ENCODE peak calls at places on chromosomes 16 and 17, in seven cellular contexts. D is AG04449, K is natural killer cell, X is neural progenitor cell, R is epithelial cell of proximal tubule, E is substantia nigra, Y is GM04504. S is an unnamed sample.

GRCh38 chr16:84759061-84759460 is 59.3 kb downstream of the USP10 start:
- DNase-seq in Y (no peak), E (no peak), X (no peak), R (no peak), K (no peak), D (no peak), S (no peak)

GRCh38 chr17:45248132-45248936 is 13.6 kb downstream of the SPATA32 start:
- DNase-seq in X (peak; percentile 81), R (no peak), Y (no peak), K (peak; percentile 66), D (no peak), E (no peak), S (no peak)

GRCh38 chr17:65586899-65587298 is 25.5 kb upstream of the AXIN2 start:
- DNase-seq in E (no peak), D (no peak), K (no peak), Y (no peak), R (no peak), X (no peak), S (no peak)

GRCh38 chr17:144936-145670 is 7.7 kb downstream of the SCGB1C2 start:
- DNase-seq in D (no peak), E (no peak), K (peak; percentile 6), Y (no peak), X (no peak), R (no peak), S (no peak)

GRCh38 chr17:79664925-79665738 is 54.3 kb upstream of the RBFOX3 start:
- DNase-seq in R (no peak), D (no peak), E (peak; percentile 5), K (no peak), X (peak; percentile 58), Y (peak; percentile 3), S (no peak)

GRCh38 chr16:77782694-77783093 is 5.7 kb upstream of the VAT1L start:
- DNase-seq in X (no peak), R (no peak), E (no peak), Y (no peak), D (no peak), K (no peak), S (no peak)

GRCh38 chr17:75625813-75626486 is 7.3 kb upstream of the SMIM5 start:
- DNase-seq in R (no peak), D (no peak), X (peak; percentile 78), Y (no peak), E (no peak), K (no peak), S (no peak)

GRCh38 chr16:25729188-25729587 is 37.4 kb downstream of the HS3ST4 start:
- DNase-seq in E (no peak), K (no peak), X (no peak), D (no peak), Y (no peak), R (no peak), S (no peak)

GRCh38 chr17:70295732-70296131 is 126.4 kb downstream of the KCNJ2 start:
- DNase-seq in E (no peak), R (no peak), Y (no peak), K (no peak), D (no peak), X (no peak), S (no peak)

GRCh38 chr16:19505600-19506303 is 16.1 kb downstream of the GDE1 start:
- DNase-seq in Y (no peak), R (no peak), D (no peak), K (no peak), X (no peak), E (no peak), S (no peak)

GRCh38 chr17:75570772-75571171 is 16.8 kb upstream of the MYO15B start:
- DNase-seq in E (no peak), Y (no peak), X (no peak), D (no peak), K (no peak), R (no peak), S (no peak)